ENCODE peak calls at places on chromosome 6, in four cellular contexts. D is A549, N is ascending aorta, M is adrenal gland. G is an unnamed sample. For H3K9me3, the result is how much of the 10 kb centered on the place peaks cover.

GRCh38 chr6:32906539-32906938 is 34.3 kb downstream of the HLA-DMB start:
- DNase-seq in D (no peak), N (no peak), M (no peak), G (no peak)

GRCh38 chr6:104268389-104268788 is 591.3 kb downstream of the HACE1 start:
- DNase-seq in D (no peak), N (no peak), M (no peak), G (no peak)

GRCh38 chr6:115901896-115902295 is 158.8 kb downstream of the FRK start:
- DNase-seq in D (no peak), N (no peak), M (no peak), G (peak)

GRCh38 chr6:47206626-47207025 is 103.1 kb downstream of the TNFRSF21 start:
- DNase-seq in D (no peak), N (no peak), M (no peak), G (no peak)

GRCh38 chr6:136956590-136957573 is 34.8 kb downstream of the SLC35D3 start:
- DNase-seq in D (no peak), N (no peak), M (no peak), G (peak)

GRCh38 chr6:152598858-152599537 is 38.2 kb downstream of the SYNE1 start:
- DNase-seq in D (no peak), N (no peak), M (no peak), G (no peak)

GRCh38 chr6:40743690-40744446 is 156.7 kb upstream of the LRFN2 start:
- DNase-seq in D (no peak), N (no peak), M (no peak), G (no peak)

GRCh38 chr6:168683621-168684020 is 242.6 kb downstream of the SMOC2 start:
- DNase-seq in D (no peak), N (no peak), M (no peak), G (no peak)

GRCh38 chr6:150006961-150007464 is 18.3 kb downstream of the RAET1L start:
- DNase-seq in D (no peak), N (no peak), M (peak), G (no peak)

GRCh38 chr6:41441598-41442205 is 104.5 kb upstream of the FOXP4 start:
- DNase-seq in D (no peak), N (no peak), M (no peak), G (no peak)

GRCh38 chr6:84514089-84514971 is 250.1 kb downstream of the TBX18 start:
- DNase-seq in D (no peak), N (no peak), M (no peak), G (no peak)

GRCh38 chr6:66264376-66264775 is 557.4 kb upstream of the EYS start:
- DNase-seq in D (no peak), N (no peak), M (no peak), G (no peak)

GRCh38 chr6:8855411-8855810 is 420.1 kb upstream of the SLC35B3 start:
- DNase-seq in D (no peak), N (no peak), M (no peak), G (no peak)

GRCh38 chr6:53195048-53195447 is 46.4 kb upstream of the GCM1 start:
- DNase-seq in D (no peak), N (no peak), M (no peak), G (no peak)

GRCh38 chr6:47405273-47405672 is 72.3 kb upstream of the CD2AP start:
- DNase-seq in D (no peak), N (no peak), M (no peak), G (no peak)

GRCh38 chr6:115001726-115002436 is 659.1 kb upstream of the HS3ST5 start:
- DNase-seq in D (no peak), N (no peak), M (no peak), G (no peak)

GRCh38 chr6:17311595-17312311 is 30.6 kb downstream of the RBM24 start:
- DNase-seq in D (peak), N (no peak), M (no peak), G (no peak)

GRCh38 chr6:137867685-137868509 is 838 bp downstream of the TNFAIP3 start:
- DNase-seq in D (no peak), N (no peak), M (peak), G (no peak)

GRCh38 chr6:37547564-37548061 is 47.9 kb upstream of the CCDC167 start:
- DNase-seq in D (no peak), N (no peak), M (peak), G (peak)

GRCh38 chr6:118722820-118723526 is 71.6 kb upstream of the CEP85L start:
- DNase-seq in D (no peak), N (no peak), M (no peak), G (no peak)

GRCh38 chr6:47789553-47789952 is 7.7 kb downstream of the OPN5 start:
- DNase-seq in D (no peak), N (no peak), M (no peak), G (no peak)

GRCh38 chr6:113120577-113121285 is 736.4 kb upstream of the MARCKS start:
- DNase-seq in D (no peak), N (no peak), M (peak), G (no peak)

GRCh38 chr6:66161546-66162108 is 454.6 kb upstream of the EYS start:
- DNase-seq in D (no peak), N (no peak), M (no peak), G (no peak)

GRCh38 chr6:48134246-48134645 is 23.2 kb upstream of the PTCHD4 start:
- DNase-seq in D (no peak), N (no peak), M (no peak), G (no peak)

GRCh38 chr6:132764370-132764769 is 6.7 kb upstream of the VNN2 start:
- DNase-seq in D (peak), N (no peak), M (peak), G (no peak)

GRCh38 chr6:13234130-13234529 is 94.2 kb downstream of the TBC1D7 start:
- DNase-seq in D (no peak), N (no peak), M (no peak), G (no peak)
- H3K9me3 ChIP-seq in D (under half), N (under half), M (under half), G (under half)

GRCh38 chr6:34240329-34241248 is 3.9 kb downstream of the HMGA1 start:
- DNase-seq in D (no peak), N (no peak), M (peak), G (no peak)

GRCh38 chr6:34241351-34242215 is 4.9 kb downstream of the HMGA1 start:
- DNase-seq in D (no peak), N (no peak), M (peak), G (no peak)

GRCh38 chr6:34238507-34239239 is 2.0 kb downstream of the HMGA1 start:
- DNase-seq in D (no peak), N (no peak), M (no peak), G (no peak)

GRCh38 chr6:34239240-34239825 is 2.7 kb downstream of the HMGA1 start:
- DNase-seq in D (no peak), N (no peak), M (no peak), G (no peak)

DNA sequence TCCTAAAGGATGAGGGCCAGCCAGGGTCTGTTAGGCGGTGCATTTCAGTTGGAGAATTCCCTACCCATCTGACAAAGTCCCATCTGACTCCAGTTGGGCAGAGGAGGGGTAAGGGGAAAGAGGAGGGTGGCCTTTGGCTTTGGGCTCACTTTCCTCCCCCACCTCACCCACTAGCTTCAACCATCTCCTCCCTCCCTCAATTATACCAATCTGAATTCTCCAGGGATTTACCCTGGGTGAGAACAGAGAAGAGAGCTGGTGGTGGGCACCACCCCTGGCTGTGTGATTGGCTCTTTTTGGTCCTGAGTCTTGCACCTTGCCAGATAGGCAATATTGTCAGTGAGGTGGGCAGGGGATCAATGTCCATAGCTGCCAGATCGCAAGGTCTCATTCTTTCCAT is 3.2 kb downstream of the HMGA1 start:
- DNase-seq in D (no peak), N (no peak), M (no peak), G (no peak)
- H3K4me3 ChIP-seq in D (no peak), N (no peak), M (no peak), G (no peak)

GRCh38 chr6:156279306-156279969 is 497.7 kb upstream of the ARID1B start:
- DNase-seq in D (no peak), N (no peak), M (no peak), G (peak)

GRCh38 chr6:156282087-156282486 is 495.1 kb upstream of the ARID1B start:
- DNase-seq in D (no peak), N (no peak), M (no peak), G (no peak)

GRCh38 chr6:156283091-156283490 is 494.1 kb upstream of the ARID1B start:
- DNase-seq in D (no peak), N (no peak), M (no peak), G (peak)

DNA sequence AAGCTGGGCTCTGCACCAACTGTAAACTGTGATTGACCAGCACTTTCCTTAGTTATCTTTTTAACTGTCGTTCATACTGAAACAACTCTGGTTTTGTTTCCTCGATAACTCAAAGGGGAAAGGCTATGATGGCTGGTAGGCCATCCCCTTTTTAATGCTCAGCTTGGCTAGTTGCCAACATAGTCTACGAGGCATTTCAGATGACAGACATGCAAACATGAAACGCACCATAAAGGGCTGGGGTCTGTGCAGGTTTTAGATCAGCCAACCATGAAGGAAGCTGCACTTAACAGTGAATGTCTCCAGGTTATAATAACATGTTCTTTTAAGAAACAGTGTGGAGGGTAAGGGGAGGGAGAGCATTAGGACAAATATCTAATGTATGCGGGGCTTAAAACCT is 497.0 kb upstream of the ARID1B start:
- DNase-seq in D (no peak), N (no peak), M (no peak), G (peak)
- H3K9me3 ChIP-seq in D (under half), N (under half), M (under half), G (under half)

DNA sequence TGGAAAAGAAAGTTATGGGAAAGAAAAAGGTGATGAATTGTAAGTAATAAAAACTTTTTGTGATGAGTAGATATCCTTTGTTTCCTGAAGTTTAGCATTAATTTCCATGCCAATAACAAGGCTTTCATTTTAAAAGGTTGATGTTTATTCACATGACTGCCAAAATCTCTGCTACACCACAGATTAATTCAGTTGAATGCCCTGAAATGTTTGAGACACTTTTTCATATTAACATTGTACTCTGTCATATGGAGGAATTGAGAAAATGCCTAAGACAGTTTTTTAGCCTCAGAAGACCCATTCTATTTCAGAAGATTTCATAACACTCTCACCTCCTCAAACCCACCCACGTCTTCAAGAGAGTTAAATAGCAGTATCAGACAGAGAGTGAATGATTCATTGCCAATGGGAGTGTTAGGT is 115.5 kb downstream of the ADGRG6 start:
- DNase-seq in D (no peak), N (no peak), M (no peak), G (no peak)
- H3K4me3 ChIP-seq in D (no peak), N (no peak), M (no peak), G (no peak)

G was measured in BE2C.